ENCODE peak calls at places on chromosomes 5 and 9, in eight cellular contexts. C is mammary epithelial cell; U is heart right ventricle; Y is transverse colon; R is WERI-Rb-1; M is heart left ventricle; B is CD8-positive, alpha-beta T cell; V is breast epithelium. O is an unnamed sample.

GRCh38 chr5:168820776-168821302 is 241.7 kb upstream of the PANK3 start:
- DNase-seq in C (no peak), U (no peak), Y (no peak), R (peak; percentile 55), M (no peak), B (no peak), V (no peak), O (no peak)

GRCh38 chr5:149355688-149356087 is 2.2 kb upstream of the PCYOX1L start:
- DNase-seq in C (peak; percentile 52), U (no peak), Y (no peak), R (no peak), M (no peak), B (no peak), V (no peak), O (no peak)

GRCh38 chr9:135069556-135070197 is 17.8 kb upstream of the OLFM1 start:
- DNase-seq in C (no peak), U (no peak), Y (peak; percentile 1), R (no peak), M (no peak), B (no peak), V (no peak), O (no peak)

GRCh38 chr5:110354341-110354740 is 372.1 kb downstream of the TMEM232 start:
- DNase-seq in C (no peak), U (no peak), Y (no peak), R (no peak), M (no peak), B (no peak), V (no peak), O (no peak)

GRCh38 chr5:53319306-53319705 is 161.1 kb upstream of the FST start:
- DNase-seq in C (peak; percentile 99), U (no peak), Y (no peak), R (no peak), M (no peak), B (no peak), V (peak; percentile 82), O (no peak)

GRCh38 chr5:113425909-113426308 is 8.9 kb downstream of the TSSK1B start:
- DNase-seq in C (peak; percentile 27), U (no peak), Y (no peak), R (no peak), M (no peak), B (no peak), V (peak; percentile 28), O (no peak)

GRCh38 chr9:124834586-124834985 is 18.7 kb upstream of the WDR38 start:
- DNase-seq in C (peak; percentile 97), U (no peak), Y (no peak), R (no peak), M (peak; percentile 70), B (no peak), V (no peak), O (no peak)

GRCh38 chr9:99828417-99829176 is 6.9 kb downstream of the NR4A3 start:
- DNase-seq in C (no peak), U (no peak), Y (no peak), R (no peak), M (no peak), B (no peak), V (no peak), O (no peak)

GRCh38 chr9:35844628-35845301 is 15.7 kb downstream of the TMEM8B start:
- DNase-seq in C (peak; percentile 83), U (peak; percentile 83), Y (peak; percentile 54), R (no peak), M (no peak), B (no peak), V (peak; percentile 49), O (peak; percentile 25)

GRCh38 chr5:4142842-4143241 is 547.2 kb downstream of the IRX1 start:
- DNase-seq in C (no peak), U (no peak), Y (no peak), R (no peak), M (no peak), B (no peak), V (no peak), O (no peak)

GRCh38 chr5:153157156-153157555 is 333.3 kb upstream of the GRIA1 start:
- DNase-seq in C (peak; percentile 65), U (no peak), Y (no peak), R (no peak), M (no peak), B (no peak), V (no peak), O (no peak)

GRCh38 chr9:104992696-104993095 is 64.7 kb upstream of the ABCA1 start:
- DNase-seq in C (no peak), U (no peak), Y (no peak), R (no peak), M (no peak), B (no peak), V (no peak), O (no peak)

GRCh38 chr5:93570294-93571110 is 10.5 kb downstream of the NR2F1-AS1 start:
- DNase-seq in C (no peak), U (no peak), Y (no peak), R (no peak), M (peak; percentile 50), B (no peak), V (no peak), O (no peak)
- H3K4me3 ChIP-seq in C (no peak overlapping the region), U (peak overlapping the region; percentile 34), Y (no peak overlapping the region), R (no peak overlapping the region), M (peak overlapping the region; percentile 25), B (peak overlapping the region; percentile 35), V (no peak overlapping the region), O (peak overlapping the region; percentile 54)

DNA sequence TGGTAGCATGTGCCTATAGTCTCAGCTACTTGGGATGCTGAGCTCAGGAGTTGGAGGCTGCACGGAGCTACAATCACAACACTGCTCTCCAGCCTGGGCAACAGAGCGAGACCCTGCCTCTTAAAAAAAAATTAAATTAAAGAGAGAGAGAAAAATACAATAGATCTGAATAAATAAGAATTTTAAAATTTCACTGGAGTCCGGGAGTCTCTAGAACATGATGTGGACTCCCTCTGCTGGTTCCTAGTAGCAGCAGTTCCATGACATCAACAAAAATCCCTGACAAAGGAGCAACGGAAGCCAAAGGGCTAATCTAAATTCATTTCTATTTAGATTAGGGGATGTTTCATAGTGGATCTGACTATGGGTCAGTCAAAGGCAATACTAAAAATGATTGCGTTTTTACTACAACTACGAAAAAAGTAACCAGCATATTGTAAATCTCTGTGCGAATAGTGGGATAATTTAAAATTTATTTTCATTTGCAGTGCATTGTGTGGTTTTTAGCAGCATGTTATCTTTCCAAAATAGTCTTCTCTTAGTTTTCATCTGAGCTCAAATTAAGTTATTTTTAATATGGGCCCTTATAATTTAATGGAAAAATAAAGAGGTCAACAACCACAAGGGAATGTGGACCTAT is 6.7 kb downstream of the INIP start:
- DNase-seq in C (peak; percentile 13), U (no peak), Y (no peak), R (no peak), M (no peak), B (no peak), V (no peak), O (no peak)
- TF ChIP-seq CTCF in C (peak; percentile 64), U (peak; percentile 63), Y (peak; percentile 29), R (peak; percentile 57), M (peak; percentile 55), B (no peak), V (no peak), O (peak; percentile 23)

GRCh38 chr5:147831465-147831864 is at the start of gene SPINK1:
- DNase-seq in C (no peak), U (no peak), Y (peak; percentile 63), R (no peak), M (no peak), B (no peak), V (no peak), O (no peak)

GRCh38 chr5:147821791-147822190 is 9.7 kb downstream of the SPINK1 start:
- DNase-seq in C (no peak), U (no peak), Y (no peak), R (no peak), M (no peak), B (no peak), V (no peak), O (no peak)

GRCh38 chr5:147830035-147830434 is 1.4 kb downstream of the SPINK1 start:
- DNase-seq in C (no peak), U (no peak), Y (no peak), R (no peak), M (no peak), B (no peak), V (no peak), O (no peak)

GRCh38 chr5:147822686-147823491 is 8.6 kb downstream of the SPINK1 start:
- DNase-seq in C (peak; percentile 36), U (peak; percentile 26), Y (peak; percentile 35), R (peak; percentile 50), M (no peak), B (no peak), V (peak; percentile 27), O (no peak)

DNA sequence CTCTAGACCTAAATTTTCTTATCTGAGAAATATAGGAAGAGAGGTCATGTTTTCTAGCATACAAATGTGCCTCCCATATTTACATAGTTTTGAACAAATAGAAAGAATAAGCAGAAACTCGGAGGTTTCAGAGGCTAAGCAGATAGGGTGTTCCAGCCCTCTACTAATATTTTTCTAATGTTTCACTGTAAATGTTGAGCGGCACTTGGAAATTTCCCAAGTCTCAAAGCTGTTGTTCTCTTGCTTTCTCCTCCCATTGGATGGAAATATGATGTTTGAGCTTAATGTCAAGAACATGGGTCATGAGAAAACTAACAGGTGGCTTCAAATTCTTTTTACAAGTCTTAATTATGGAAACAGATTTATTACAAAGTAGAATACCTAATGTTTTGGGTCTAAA is 5.1 kb downstream of the SPINK1 start:
- DNase-seq in C (no peak), U (no peak), Y (no peak), R (no peak), M (no peak), B (no peak), V (no peak), O (no peak)
- H3K27ac ChIP-seq in C (no peak overlapping the region), U (no peak overlapping the region), Y (no peak overlapping the region), R (no peak overlapping the region), M (no peak overlapping the region), B (no peak overlapping the region), V (no peak overlapping the region), O (no peak overlapping the region)

GRCh38 chr5:73232266-73233041 is 59.5 kb downstream of the TMEM174 start:
- DNase-seq in C (no peak), U (no peak), Y (no peak), R (no peak), M (no peak), B (no peak), V (no peak), O (no peak)

GRCh38 chr5:73234156-73234555 is 61.2 kb downstream of the TMEM174 start:
- DNase-seq in C (no peak), U (no peak), Y (no peak), R (peak; percentile 55), M (no peak), B (no peak), V (no peak), O (no peak)

GRCh38 chr5:73233461-73234151 is 60.6 kb downstream of the TMEM174 start:
- DNase-seq in C (no peak), U (no peak), Y (no peak), R (peak; percentile 61), M (no peak), B (no peak), V (no peak), O (no peak)

GRCh38 chr5:73231245-73231778 is 58.3 kb downstream of the TMEM174 start:
- DNase-seq in C (no peak), U (no peak), Y (no peak), R (no peak), M (no peak), B (no peak), V (no peak), O (no peak)

DNA sequence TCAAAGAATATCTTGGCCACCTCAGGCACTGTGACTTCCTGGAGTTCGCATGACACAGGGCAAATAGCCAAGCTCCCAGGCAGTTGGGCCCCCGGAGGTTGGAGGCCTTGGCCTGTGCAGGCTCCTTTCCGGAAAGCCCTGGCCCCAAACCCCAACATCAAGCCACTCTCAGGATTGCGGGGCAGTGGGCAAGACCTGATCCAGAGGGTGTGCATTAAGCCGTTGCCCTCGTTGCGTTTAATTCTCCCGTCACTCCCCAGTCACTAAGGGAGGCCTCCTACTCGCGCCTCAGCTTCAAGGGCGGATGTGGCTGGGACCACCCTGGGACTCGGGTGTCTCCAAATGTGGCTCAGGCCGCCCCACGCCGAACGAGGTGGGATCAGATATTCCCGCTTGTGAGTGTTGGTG is 60.1 kb downstream of the TMEM174 start:
- DNase-seq in C (no peak), U (no peak), Y (no peak), R (no peak), M (no peak), B (no peak), V (no peak), O (no peak)
- H3K4me3 ChIP-seq in C (no peak overlapping the region), U (peak overlapping the region; percentile 35), Y (no peak overlapping the region), R (no peak overlapping the region), M (peak overlapping the region; percentile 41), B (peak overlapping the region; percentile 36), V (peak overlapping the region; percentile 36), O (peak overlapping the region; percentile 74)